ENCODE peak calls at places on chromosomes 5 and 9, in four cellular contexts. M, Z, L and U are unnamed samples.

GRCh38 chr5:54887663-54888062 is 97.7 kb downstream of the ESM1 start:
- DNase-seq in M (no peak), L (no peak), Z (no peak), U (no peak)

GRCh38 chr9:98327249-98327561 is 71.8 kb upstream of the TBC1D2 start:
- DNase-seq in M (no peak), L (no peak), Z (no peak), U (no peak)

GRCh38 chr9:12798066-12798770 is 23.4 kb downstream of the LURAP1L start:
- DNase-seq in M (peak), Z (no peak), L (no peak), U (no peak)

GRCh38 chr5:116404001-116404400 is 170.6 kb downstream of the SEMA6A start:
- DNase-seq in L (no peak), M (no peak), Z (peak), U (no peak)

GRCh38 chr5:16618138-16618897 is 1.5 kb upstream of the RETREG1 start:
- DNase-seq in L (no peak), Z (no peak), M (no peak), U (no peak)

GRCh38 chr5:172956228-172956627 is 3.0 kb upstream of the RPL26L1 start:
- DNase-seq in M (no peak), Z (no peak), L (no peak), U (no peak)

GRCh38 chr5:141883184-141883947 is 5.2 kb upstream of the PCDH1 start:
- DNase-seq in M (no peak), Z (peak), L (no peak), U (peak)

GRCh38 chr5:141182248-141182647 is at the start of gene PCDHB16:
- DNase-seq in M (peak), L (no peak), Z (peak), U (peak)

GRCh38 chr9:81395301-81396054 is 293.9 kb downstream of the TLE1 start:
- DNase-seq in Z (no peak), L (no peak), M (no peak), U (peak)

GRCh38 chr5:154097031-154097430 is 58.3 kb downstream of the MFAP3 start:
- DNase-seq in L (no peak), Z (no peak), M (no peak), U (no peak)

GRCh38 chr5:3657364-3658003 is 61.9 kb downstream of the IRX1 start:
- DNase-seq in M (no peak), L (no peak), Z (no peak), U (no peak)

GRCh38 chr9:4596165-4596922 is 65.8 kb upstream of the PLPP6 start:
- DNase-seq in L (peak), M (no peak), Z (no peak), U (peak)

GRCh38 chr9:21964925-21965385 is 29.2 kb downstream of the CDKN2A start:
- DNase-seq in L (peak), M (no peak), Z (peak), U (peak)

GRCh38 chr9:117178596-117179111 is 236.2 kb downstream of the ASTN2 start:
- DNase-seq in M (peak), Z (no peak), L (peak), U (no peak)

GRCh38 chr9:133976888-133977287 is 15.2 kb downstream of the VAV2 start:
- DNase-seq in M (no peak), Z (no peak), L (no peak), U (no peak)

GRCh38 chr5:179732918-179733763 is 519 bp downstream of the MAML1 start:
- DNase-seq in L (peak), M (peak), Z (peak), U (peak)

GRCh38 chr5:58410441-58410840 is 49.4 kb downstream of the PLK2 start:
- DNase-seq in Z (peak), L (peak), M (peak), U (peak)

GRCh38 chr5:138745268-138745667 is 8.0 kb upstream of the CTNNA1 start:
- DNase-seq in Z (no peak), M (no peak), L (no peak), U (no peak)

GRCh38 chr9:99549441-99549840 is 272.2 kb upstream of the NR4A3 start:
- DNase-seq in M (no peak), Z (no peak), L (peak), U (no peak)

GRCh38 chr9:120878188-120879130 is 1.5 kb upstream of the PHF19 start:
- DNase-seq in Z (no peak), L (no peak), M (no peak), U (no peak)

GRCh38 chr9:112086627-112087026 is 88.5 kb downstream of the SUSD1 start:
- DNase-seq in Z (peak), M (no peak), L (peak), U (peak)

GRCh38 chr5:146744358-146744757 is 134.2 kb downstream of the PPP2R2B start:
- DNase-seq in M (peak), L (peak), Z (peak), U (peak)

GRCh38 chr5:113663879-113664278 is 150.4 kb downstream of the YTHDC2 start:
- DNase-seq in Z (peak), L (peak), M (peak), U (peak)

GRCh38 chr5:132056610-132057497 is 3.6 kb upstream of the IL3 start:
- DNase-seq in Z (no peak), M (no peak), L (no peak), U (no peak)

GRCh38 chr5:854966-855743 is 4.4 kb upstream of the ZDHHC11 start:
- DNase-seq in Z (no peak), L (no peak), M (no peak), U (no peak)

GRCh38 chr9:110942522-110942921 is 95.7 kb downstream of the LPAR1 start:
- DNase-seq in L (peak), M (peak), Z (peak), U (no peak)

GRCh38 chr5:39517800-39518199 is 93.0 kb upstream of the DAB2 start:
- DNase-seq in Z (peak), M (peak), L (peak), U (peak)

GRCh38 chr5:96209829-96210228 is 223.2 kb downstream of the PCSK1 start:
- DNase-seq in L (peak), M (peak), Z (peak), U (peak)

GRCh38 chr9:4066120-4066519 is 233.7 kb downstream of the GLIS3 start:
- DNase-seq in Z (peak), M (no peak), L (no peak), U (no peak)

GRCh38 chr5:34869256-34869655 is 30.3 kb downstream of the TTC23L start:
- DNase-seq in L (no peak), Z (no peak), M (no peak), U (no peak)

GRCh38 chr5:139210585-139210984 is 12.4 kb upstream of the SIL1 start:
- DNase-seq in Z (no peak), M (no peak), L (no peak), U (no peak)